ENCODE peak calls at places on chromosomes 1 and 21, in seven cellular contexts. One of them, this sample, is unnamed.

GRCh38 chr1:7859406-7859805 is 6.5 kb upstream of the UTS2 start:
- DNase-seq in glutamatergic neuron: no peak
- DNase-seq in HCT116: no peak
- DNase-seq in GM12865: no peak
- DNase-seq in AG10803: no peak
- DNase-seq in hepatocyte: no peak
- DNase-seq in H1: no peak
- DNase-seq in this sample: no peak

GRCh38 chr1:165129568-165130164 is 226.8 kb downstream of the LMX1A start:
- DNase-seq in glutamatergic neuron: peak
- DNase-seq in HCT116: peak
- DNase-seq in GM12865: peak
- DNase-seq in AG10803: peak
- DNase-seq in hepatocyte: peak
- DNase-seq in H1: peak
- DNase-seq in this sample: peak

GRCh38 chr1:234608720-234609527 is 1.1 kb downstream of the IRF2BP2 start:
- DNase-seq in glutamatergic neuron: peak
- DNase-seq in HCT116: no peak
- DNase-seq in GM12865: peak
- DNase-seq in AG10803: peak
- DNase-seq in hepatocyte: peak
- DNase-seq in H1: no peak
- DNase-seq in this sample: peak

GRCh38 chr1:171422489-171422888 is 62.8 kb upstream of the PRRC2C start:
- DNase-seq in glutamatergic neuron: no peak
- DNase-seq in HCT116: no peak
- DNase-seq in GM12865: no peak
- DNase-seq in AG10803: peak
- DNase-seq in hepatocyte: no peak
- DNase-seq in H1: no peak
- DNase-seq in this sample: no peak

GRCh38 chr1:184992271-184992670 is 18.0 kb upstream of the NIBAN1 start:
- DNase-seq in glutamatergic neuron: no peak
- DNase-seq in HCT116: no peak
- DNase-seq in GM12865: no peak
- DNase-seq in AG10803: no peak
- DNase-seq in hepatocyte: no peak
- DNase-seq in H1: no peak
- DNase-seq in this sample: no peak

GRCh38 chr21:21898801-21899200 is 900.6 kb downstream of the NCAM2 start:
- DNase-seq in glutamatergic neuron: no peak
- DNase-seq in HCT116: no peak
- DNase-seq in GM12865: no peak
- DNase-seq in AG10803: no peak
- DNase-seq in hepatocyte: no peak
- DNase-seq in H1: no peak
- DNase-seq in this sample: no peak

GRCh38 chr21:36735201-36735515 is 36.2 kb downstream of the SIM2 start:
- DNase-seq in glutamatergic neuron: no peak
- DNase-seq in HCT116: no peak
- DNase-seq in GM12865: no peak
- DNase-seq in AG10803: no peak
- DNase-seq in hepatocyte: no peak
- DNase-seq in H1: no peak
- DNase-seq in this sample: no peak

GRCh38 chr1:151837841-151838490 is 1.7 kb downstream of the C2CD4D start:
- DNase-seq in glutamatergic neuron: no peak
- DNase-seq in HCT116: no peak
- DNase-seq in GM12865: peak
- DNase-seq in AG10803: no peak
- DNase-seq in hepatocyte: peak
- DNase-seq in H1: no peak
- DNase-seq in this sample: no peak

GRCh38 chr1:14263207-14263606 is 335.3 kb upstream of the KAZN start:
- DNase-seq in glutamatergic neuron: no peak
- DNase-seq in HCT116: no peak
- DNase-seq in GM12865: no peak
- DNase-seq in AG10803: no peak
- DNase-seq in hepatocyte: no peak
- DNase-seq in H1: no peak
- DNase-seq in this sample: no peak

GRCh38 chr1:54944610-54945392 is 35.6 kb upstream of the TMEM61 start:
- DNase-seq in glutamatergic neuron: peak
- DNase-seq in HCT116: peak
- DNase-seq in GM12865: peak
- DNase-seq in AG10803: peak
- DNase-seq in hepatocyte: peak
- DNase-seq in H1: peak
- DNase-seq in this sample: peak

GRCh38 chr1:110672001-110672752 is 2.6 kb downstream of the KCNA3 start:
- DNase-seq in glutamatergic neuron: peak
- DNase-seq in HCT116: no peak
- DNase-seq in GM12865: peak
- DNase-seq in AG10803: peak
- DNase-seq in hepatocyte: no peak
- DNase-seq in H1: no peak
- DNase-seq in this sample: peak

GRCh38 chr1:19688041-19688842 is 23.6 kb downstream of the HTR6 start:
- DNase-seq in glutamatergic neuron: no peak
- DNase-seq in HCT116: no peak
- DNase-seq in GM12865: no peak
- DNase-seq in AG10803: no peak
- DNase-seq in hepatocyte: no peak
- DNase-seq in H1: no peak
- DNase-seq in this sample: no peak

GRCh38 chr1:34924759-34925555 is 4.5 kb downstream of the DLGAP3 start:
- DNase-seq in glutamatergic neuron: no peak
- DNase-seq in HCT116: no peak
- DNase-seq in GM12865: peak
- DNase-seq in AG10803: peak
- DNase-seq in hepatocyte: peak
- DNase-seq in H1: no peak
- DNase-seq in this sample: peak

GRCh38 chr1:217453816-217454215 is 177.1 kb downstream of the GPATCH2 start:
- DNase-seq in glutamatergic neuron: no peak
- DNase-seq in HCT116: no peak
- DNase-seq in GM12865: no peak
- DNase-seq in AG10803: no peak
- DNase-seq in hepatocyte: no peak
- DNase-seq in H1: no peak
- DNase-seq in this sample: peak

GRCh38 chr1:154166207-154166606 is 11.3 kb upstream of the NUP210L start:
- DNase-seq in glutamatergic neuron: no peak
- DNase-seq in HCT116: no peak
- DNase-seq in GM12865: no peak
- DNase-seq in AG10803: no peak
- DNase-seq in hepatocyte: no peak
- DNase-seq in H1: no peak
- DNase-seq in this sample: no peak

GRCh38 chr1:59178339-59178744 is 118.6 kb upstream of the FGGY start:
- DNase-seq in glutamatergic neuron: no peak
- DNase-seq in HCT116: no peak
- DNase-seq in GM12865: no peak
- DNase-seq in AG10803: peak
- DNase-seq in hepatocyte: peak
- DNase-seq in H1: no peak
- DNase-seq in this sample: peak

GRCh38 chr1:185920602-185921001 is 186.4 kb downstream of the HMCN1 start:
- DNase-seq in glutamatergic neuron: no peak
- DNase-seq in HCT116: no peak
- DNase-seq in GM12865: no peak
- DNase-seq in AG10803: no peak
- DNase-seq in hepatocyte: no peak
- DNase-seq in H1: no peak
- DNase-seq in this sample: no peak

GRCh38 chr1:64403331-64403730 is 66.6 kb upstream of the CACHD1 start:
- DNase-seq in glutamatergic neuron: no peak
- DNase-seq in HCT116: no peak
- DNase-seq in GM12865: no peak
- DNase-seq in AG10803: peak
- DNase-seq in hepatocyte: no peak
- DNase-seq in H1: no peak
- DNase-seq in this sample: no peak

GRCh38 chr1:116495534-116495933 is 75.3 kb downstream of the CD58 start:
- DNase-seq in glutamatergic neuron: no peak
- DNase-seq in HCT116: no peak
- DNase-seq in GM12865: no peak
- DNase-seq in AG10803: peak
- DNase-seq in hepatocyte: no peak
- DNase-seq in H1: no peak
- DNase-seq in this sample: no peak

GRCh38 chr1:225972344-225973152 is 26.6 kb downstream of the SDE2 start:
- DNase-seq in glutamatergic neuron: no peak
- DNase-seq in HCT116: no peak
- DNase-seq in GM12865: no peak
- DNase-seq in AG10803: no peak
- DNase-seq in hepatocyte: no peak
- DNase-seq in H1: no peak
- DNase-seq in this sample: no peak

GRCh38 chr1:184116287-184116686 is 64.8 kb downstream of the TSEN15 start:
- DNase-seq in glutamatergic neuron: no peak
- DNase-seq in HCT116: no peak
- DNase-seq in GM12865: no peak
- DNase-seq in AG10803: no peak
- DNase-seq in hepatocyte: no peak
- DNase-seq in H1: no peak
- DNase-seq in this sample: no peak

DNA sequence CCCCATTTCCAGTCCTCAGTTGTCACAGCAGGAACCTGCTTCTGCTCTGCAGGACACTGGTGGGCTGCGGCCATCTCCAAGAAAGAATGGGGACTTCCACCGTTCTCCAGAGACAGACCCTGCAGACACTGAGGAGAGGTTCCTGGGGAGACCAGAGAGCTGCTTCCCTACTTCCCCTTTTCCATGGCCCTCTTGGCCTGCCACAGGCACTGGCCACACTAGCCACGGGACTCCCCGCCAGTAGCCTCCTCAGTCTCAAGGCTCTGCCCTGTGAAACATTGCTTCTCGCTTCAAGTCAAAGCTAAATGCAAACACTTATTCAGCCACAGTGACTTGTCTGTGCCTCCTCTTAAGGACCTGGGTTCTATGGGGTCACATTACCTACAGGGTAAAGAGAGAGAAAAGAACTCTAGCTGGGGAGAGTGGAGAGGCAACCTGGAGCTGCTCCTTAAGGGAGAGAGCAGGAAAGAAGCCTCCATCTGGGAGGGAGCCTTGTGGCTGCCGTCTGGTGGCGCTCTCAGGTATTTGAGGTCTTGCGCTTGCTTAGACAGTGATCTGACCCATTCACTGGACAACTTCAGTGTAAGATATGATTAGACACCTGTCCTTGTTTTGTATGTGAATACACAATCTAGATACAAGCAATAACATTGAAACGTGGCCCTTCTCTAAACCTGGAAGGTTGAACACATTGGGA is 5.4 kb upstream of the SLAMF8 start:
- DNase-seq in glutamatergic neuron: peak
- DNase-seq in HCT116: no peak
- DNase-seq in GM12865: no peak
- DNase-seq in AG10803: peak
- DNase-seq in hepatocyte: no peak
- DNase-seq in H1: no peak
- DNase-seq in this sample: no peak
- TF ChIP-seq CTCF in glutamatergic neuron: peak
- TF ChIP-seq CTCF in HCT116: no peak
- TF ChIP-seq CTCF in GM12865: no peak
- TF ChIP-seq CTCF in AG10803: peak
- TF ChIP-seq CTCF in hepatocyte: no peak
- TF ChIP-seq CTCF in H1: peak
- TF ChIP-seq CTCF in this sample: no peak

GRCh38 chr1:203056516-203056915 is 29.3 kb downstream of the MYOG start:
- DNase-seq in glutamatergic neuron: no peak
- DNase-seq in HCT116: no peak
- DNase-seq in GM12865: no peak
- DNase-seq in AG10803: no peak
- DNase-seq in hepatocyte: no peak
- DNase-seq in H1: no peak
- DNase-seq in this sample: no peak
- TF ChIP-seq CTCF in glutamatergic neuron: no peak
- TF ChIP-seq CTCF in HCT116: peak
- TF ChIP-seq CTCF in GM12865: peak
- TF ChIP-seq CTCF in AG10803: no peak
- TF ChIP-seq CTCF in hepatocyte: no peak
- TF ChIP-seq CTCF in H1: peak
- TF ChIP-seq CTCF in this sample: peak

DNA sequence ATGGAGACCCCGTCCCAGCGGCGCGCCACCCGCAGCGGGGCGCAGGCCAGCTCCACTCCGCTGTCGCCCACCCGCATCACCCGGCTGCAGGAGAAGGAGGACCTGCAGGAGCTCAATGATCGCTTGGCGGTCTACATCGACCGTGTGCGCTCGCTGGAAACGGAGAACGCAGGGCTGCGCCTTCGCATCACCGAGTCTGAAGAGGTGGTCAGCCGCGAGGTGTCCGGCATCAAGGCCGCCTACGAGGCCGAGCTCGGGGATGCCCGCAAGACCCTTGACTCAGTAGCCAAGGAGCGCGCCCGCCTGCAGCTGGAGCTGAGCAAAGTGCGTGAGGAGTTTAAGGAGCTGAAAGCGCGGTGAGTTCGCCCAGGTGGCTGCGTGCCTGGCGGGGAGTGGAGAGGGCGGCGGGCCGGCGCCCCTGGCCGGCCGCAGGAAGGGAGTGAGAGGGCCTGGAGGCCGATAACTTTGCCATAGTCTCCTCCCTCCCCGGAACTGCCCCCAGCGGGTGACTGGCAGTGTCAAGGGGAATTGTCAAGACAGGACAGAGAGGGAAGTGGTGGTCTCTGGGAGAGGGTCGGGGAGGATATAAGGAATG is 505 bp downstream of the LMNA start:
- DNase-seq in glutamatergic neuron: peak
- DNase-seq in HCT116: no peak
- DNase-seq in GM12865: peak
- DNase-seq in AG10803: no peak
- DNase-seq in hepatocyte: peak
- DNase-seq in H1: no peak
- DNase-seq in this sample: no peak
- TF ChIP-seq CTCF in glutamatergic neuron: no peak
- TF ChIP-seq CTCF in HCT116: no peak
- TF ChIP-seq CTCF in GM12865: no peak
- TF ChIP-seq CTCF in AG10803: no peak
- TF ChIP-seq CTCF in hepatocyte: no peak
- TF ChIP-seq CTCF in H1: no peak
- TF ChIP-seq CTCF in this sample: no peak

DNA sequence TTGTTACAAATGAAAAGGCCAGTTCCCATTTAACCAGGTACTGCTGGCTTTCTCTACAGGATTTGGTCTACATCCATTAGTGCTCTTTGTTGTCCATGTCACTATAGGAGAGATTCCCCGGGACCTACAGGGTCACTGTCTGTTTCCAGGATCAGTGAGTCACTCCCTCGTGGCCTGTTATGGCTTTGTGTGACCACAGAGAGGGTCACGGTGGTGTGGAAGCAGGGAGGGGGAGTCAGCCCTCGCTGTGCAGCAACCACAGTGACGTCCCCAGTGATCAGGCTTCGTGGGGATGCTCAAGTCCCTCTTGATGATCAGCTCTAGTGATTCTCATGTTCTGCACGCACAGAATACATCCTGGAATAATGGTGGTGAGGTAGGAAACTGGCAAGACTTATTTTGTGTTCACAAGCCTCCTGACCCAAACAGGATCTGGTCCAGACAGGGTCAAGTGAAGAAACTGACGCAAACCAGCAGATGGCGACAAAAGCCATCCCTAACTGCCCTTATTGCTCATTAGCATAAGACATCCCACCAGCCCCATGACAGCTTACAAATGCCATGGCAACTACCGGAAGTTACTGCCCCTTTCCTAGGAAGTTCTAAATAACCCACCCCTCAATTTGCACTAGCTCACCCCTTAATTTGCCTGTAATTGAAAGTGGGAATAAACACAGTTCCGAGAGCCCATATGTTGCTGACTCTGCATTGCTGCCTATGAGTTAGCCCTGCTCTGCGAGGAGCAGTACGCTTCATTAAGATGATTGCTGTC is 98.5 kb downstream of the DISC1 start:
- DNase-seq in glutamatergic neuron: peak
- DNase-seq in HCT116: peak
- DNase-seq in GM12865: peak
- DNase-seq in AG10803: peak
- DNase-seq in hepatocyte: peak
- DNase-seq in H1: peak
- DNase-seq in this sample: peak
- TF ChIP-seq CTCF in glutamatergic neuron: peak
- TF ChIP-seq CTCF in HCT116: peak
- TF ChIP-seq CTCF in GM12865: peak
- TF ChIP-seq CTCF in AG10803: peak
- TF ChIP-seq CTCF in hepatocyte: peak
- TF ChIP-seq CTCF in H1: peak
- TF ChIP-seq CTCF in this sample: peak

This sample was measured in fibroblast of villous mesenchyme.